ENCODE peak calls at places on chromosome 20, in eight cellular contexts. A is HAP-1, K is NCI-H524, G is GM20000, D is NCI-H2029, N is GM10248, R is HFFc6, M is brain microvascular endothelial cell. L is an unnamed sample.

GRCh38 chr20:36606171-36607116 is 865 bp downstream of the RAB5IF start:
- DNase-seq in A (no peak), K (no peak), G (no peak), D (no peak), N (no peak), R (no peak), M (peak), L (no peak)

GRCh38 chr20:19867074-19867473 is 109.0 kb downstream of the RIN2 start:
- DNase-seq in A (no peak), K (no peak), G (no peak), D (no peak), N (no peak), R (no peak), M (no peak), L (no peak)

GRCh38 chr20:57596998-57597939 is 23.0 kb downstream of the ZBP1 start:
- DNase-seq in A (peak), K (peak), G (peak), D (peak), N (peak), R (no peak), M (peak), L (no peak)

GRCh38 chr20:7926767-7927166 is 13.5 kb downstream of the HAO1 start:
- DNase-seq in A (peak), K (peak), G (no peak), D (no peak), N (no peak), R (peak), M (peak), L (no peak)

GRCh38 chr20:57627972-57628650 is 7.9 kb upstream of the ZBP1 start:
- DNase-seq in A (no peak), K (no peak), G (peak), D (no peak), N (no peak), R (peak), M (peak), L (no peak)

GRCh38 chr20:21315138-21315537 is 12.0 kb downstream of the XRN2 start:
- DNase-seq in A (no peak), K (no peak), G (no peak), D (no peak), N (no peak), R (peak), M (peak), L (no peak)

GRCh38 chr20:41231136-41231535 is 86.4 kb downstream of the ZHX3 start:
- DNase-seq in A (no peak), K (no peak), G (no peak), D (no peak), N (no peak), R (no peak), M (no peak), L (no peak)

GRCh38 chr20:32062776-32063170 is 10.7 kb downstream of the HCK start:
- DNase-seq in A (no peak), K (no peak), G (peak), D (no peak), N (peak), R (no peak), M (no peak), L (no peak)